ENCODE peak calls at places on chromosome 15, in ten cellular contexts. Y is H9, Z is RWPE1, Q is HFFc6, L is GM23248, X is sciatic nerve, N is HT1080, E is B cell, K is fibroblast of mammary gland, T is RKO. M is an unnamed sample.

GRCh38 chr15:39710681-39711080 is 72.0 kb downstream of the FSIP1 start:
- DNase-seq in Y (no peak), Z (no peak), Q (peak), L (no peak), X (no peak), N (no peak), E (no peak), K (no peak), T (no peak), M (no peak)

GRCh38 chr15:88605507-88606436 is 15.4 kb upstream of the AEN start:
- DNase-seq in Y (peak), Z (no peak), Q (no peak), L (peak), X (no peak), N (no peak), E (no peak), K (no peak), T (no peak), M (no peak)

GRCh38 chr15:80777137-80777536 is 2.0 kb upstream of the CEMIP start:
- DNase-seq in Y (no peak), Z (peak), Q (peak), L (peak), X (no peak), N (peak), E (no peak), K (peak), T (no peak), M (peak)

GRCh38 chr15:68307131-68307928 is 29.8 kb downstream of the FEM1B start:
- DNase-seq in Y (peak), Z (no peak), Q (no peak), L (no peak), X (no peak), N (no peak), E (no peak), K (no peak), T (no peak), M (no peak)

GRCh38 chr15:70067011-70067410 is 30.7 kb downstream of the TLE3 start:
- DNase-seq in Y (no peak), Z (no peak), Q (no peak), L (no peak), X (no peak), N (no peak), E (no peak), K (no peak), T (no peak), M (no peak)

GRCh38 chr15:101495334-101496197 is 6.1 kb upstream of the PCSK6 start:
- DNase-seq in Y (no peak), Z (no peak), Q (no peak), L (no peak), X (no peak), N (no peak), E (no peak), K (no peak), T (no peak), M (no peak)

GRCh38 chr15:62649793-62650420 is 392.6 kb upstream of the TPM1 start:
- DNase-seq in Y (no peak), Z (no peak), Q (no peak), L (peak), X (no peak), N (peak), E (no peak), K (peak), T (peak), M (no peak)

GRCh38 chr15:77834276-77834990 is 201.7 kb upstream of the LINGO1 start:
- DNase-seq in Y (no peak), Z (no peak), Q (no peak), L (no peak), X (no peak), N (no peak), E (no peak), K (no peak), T (no peak), M (no peak)

GRCh38 chr15:41115652-41116115 is 396 bp downstream of the INO80 start:
- DNase-seq in Y (no peak), Z (peak), Q (peak), L (no peak), X (peak), N (no peak), E (peak), K (peak), T (peak), M (no peak)

GRCh38 chr15:25763206-25763880 is 99.8 kb downstream of the ATP10A start:
- DNase-seq in Y (no peak), Z (no peak), Q (no peak), L (peak), X (no peak), N (peak), E (no peak), K (peak), T (no peak), M (no peak)

GRCh38 chr15:80584561-80584964 is 110.5 kb upstream of the ABHD17C start:
- DNase-seq in Y (peak), Z (no peak), Q (no peak), L (no peak), X (no peak), N (no peak), E (no peak), K (no peak), T (no peak), M (no peak)

GRCh38 chr15:25245801-25246622 is 192.8 kb downstream of the UBE3A start:
- DNase-seq in Y (peak), Z (no peak), Q (no peak), L (no peak), X (peak), N (no peak), E (peak), K (no peak), T (no peak), M (no peak)

GRCh38 chr15:98873441-98874218 is 134.0 kb downstream of the PGPEP1L start:
- DNase-seq in Y (no peak), Z (peak), Q (peak), L (peak), X (no peak), N (peak), E (no peak), K (peak), T (no peak), M (peak)

GRCh38 chr15:98311566-98312188 is 336.7 kb upstream of the IGF1R start:
- DNase-seq in Y (peak), Z (peak), Q (peak), L (peak), X (peak), N (peak), E (peak), K (peak), T (peak), M (no peak)

GRCh38 chr15:35548435-35548834 is 2.5 kb upstream of the DPH6 start:
- DNase-seq in Y (peak), Z (no peak), Q (no peak), L (no peak), X (no peak), N (no peak), E (no peak), K (no peak), T (no peak), M (peak)

GRCh38 chr15:53569756-53570480 is 189.5 kb downstream of the WDR72 start:
- DNase-seq in Y (no peak), Z (no peak), Q (no peak), L (no peak), X (no peak), N (peak), E (no peak), K (no peak), T (no peak), M (peak)

GRCh38 chr15:66780973-66781718 is 79.1 kb downstream of the SMAD6 start:
- DNase-seq in Y (no peak), Z (no peak), Q (no peak), L (no peak), X (no peak), N (no peak), E (peak), K (no peak), T (no peak), M (no peak)

GRCh38 chr15:29937956-29938355 is 115.7 kb upstream of the TJP1 start:
- DNase-seq in Y (no peak), Z (peak), Q (no peak), L (peak), X (no peak), N (peak), E (no peak), K (peak), T (no peak), M (peak)

GRCh38 chr15:67024322-67024997 is 40.9 kb upstream of the SMAD3 start:
- DNase-seq in Y (no peak), Z (peak), Q (peak), L (peak), X (peak), N (peak), E (no peak), K (peak), T (peak), M (peak)

GRCh38 chr15:69609176-69609575 is 156.6 kb downstream of the RPLP1 start:
- DNase-seq in Y (no peak), Z (no peak), Q (peak), L (peak), X (no peak), N (peak), E (no peak), K (peak), T (peak), M (no peak)

GRCh38 chr15:60835000-60835399 is 356.1 kb upstream of the ICE2 start:
- DNase-seq in Y (no peak), Z (no peak), Q (no peak), L (no peak), X (no peak), N (no peak), E (no peak), K (no peak), T (no peak), M (no peak)

GRCh38 chr15:99305761-99306505 is 54.7 kb downstream of the LRRC28 start:
- DNase-seq in Y (no peak), Z (peak), Q (no peak), L (peak), X (peak), N (peak), E (no peak), K (peak), T (no peak), M (no peak)

M was measured in foreskin keratinocyte.